ENCODE peak calls at places on chromosomes 11 and 22, in four cellular contexts. Q is OCI-LY7, N is PC-3, Y is GM23248. S is an unnamed sample.

GRCh38 chr22:37357471-37357870 is 69.8 kb downstream of the ELFN2 start:
- DNase-seq in Q (no peak), Y (peak), N (no peak), S (no peak)

GRCh38 chr22:31286360-31287255 is 5.7 kb downstream of the PIK3IP1 start:
- DNase-seq in Y (no peak), N (no peak), Q (peak), S (no peak)

GRCh38 chr11:113334183-113334582 is 19.8 kb downstream of the TTC12 start:
- DNase-seq in N (no peak), Q (no peak), Y (no peak), S (no peak)

GRCh38 chr11:117071344-117071787 is 26.9 kb downstream of the SIK3 start:
- DNase-seq in Q (no peak), Y (no peak), N (peak), S (peak)

GRCh38 chr11:47305734-47306483 is 36.0 kb downstream of the MADD start:
- DNase-seq in Y (no peak), N (no peak), Q (no peak), S (no peak)

GRCh38 chr11:1391165-1392010 is 1.7 kb downstream of the BRSK2 start:
- DNase-seq in Q (no peak), N (no peak), Y (no peak), S (no peak)

GRCh38 chr11:60855726-60856633 is at the start of gene PTGDR2:
- DNase-seq in Q (no peak), N (no peak), Y (no peak), S (no peak)

GRCh38 chr11:111676878-111677585 is 74.8 kb downstream of the SIK2 start:
- DNase-seq in Y (peak), Q (no peak), N (peak), S (no peak)

GRCh38 chr11:15128621-15129020 is 13.9 kb downstream of the INSC start:
- DNase-seq in Q (no peak), N (no peak), Y (no peak), S (no peak)

GRCh38 chr11:396948-397548 is 3.0 kb downstream of the PKP3 start:
- DNase-seq in Y (peak), N (no peak), Q (no peak), S (no peak)

DNA sequence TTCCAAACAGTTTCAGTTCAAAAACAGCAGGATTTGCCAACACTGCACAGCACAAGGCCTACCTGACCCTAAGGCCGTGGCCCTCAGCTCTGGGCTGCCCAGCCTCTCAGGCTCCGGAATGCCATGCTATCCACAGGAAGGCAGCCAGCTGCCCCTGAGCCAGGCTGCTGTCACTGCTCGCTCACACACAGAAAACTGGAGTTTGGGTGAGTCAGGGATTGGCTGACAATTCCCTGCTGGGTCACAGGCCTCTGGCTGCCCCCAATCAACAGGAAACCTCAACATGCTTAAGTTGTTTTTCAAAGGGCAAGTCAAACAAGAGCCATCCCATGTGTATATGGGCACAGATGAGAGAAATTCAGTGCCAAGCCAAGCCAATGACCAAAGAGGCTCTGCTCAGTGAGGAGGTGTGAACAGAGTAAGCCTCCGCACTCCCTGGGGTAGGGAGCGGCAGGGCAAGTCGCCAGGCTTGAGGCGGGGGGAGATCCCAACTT is 50.2 kb downstream of the RPL27A start:
- DNase-seq in Q (no peak), N (peak), Y (peak), S (no peak)
- H2AFZ ChIP-seq in Q (peak), N (peak), Y (no peak), S (no peak)

DNA sequence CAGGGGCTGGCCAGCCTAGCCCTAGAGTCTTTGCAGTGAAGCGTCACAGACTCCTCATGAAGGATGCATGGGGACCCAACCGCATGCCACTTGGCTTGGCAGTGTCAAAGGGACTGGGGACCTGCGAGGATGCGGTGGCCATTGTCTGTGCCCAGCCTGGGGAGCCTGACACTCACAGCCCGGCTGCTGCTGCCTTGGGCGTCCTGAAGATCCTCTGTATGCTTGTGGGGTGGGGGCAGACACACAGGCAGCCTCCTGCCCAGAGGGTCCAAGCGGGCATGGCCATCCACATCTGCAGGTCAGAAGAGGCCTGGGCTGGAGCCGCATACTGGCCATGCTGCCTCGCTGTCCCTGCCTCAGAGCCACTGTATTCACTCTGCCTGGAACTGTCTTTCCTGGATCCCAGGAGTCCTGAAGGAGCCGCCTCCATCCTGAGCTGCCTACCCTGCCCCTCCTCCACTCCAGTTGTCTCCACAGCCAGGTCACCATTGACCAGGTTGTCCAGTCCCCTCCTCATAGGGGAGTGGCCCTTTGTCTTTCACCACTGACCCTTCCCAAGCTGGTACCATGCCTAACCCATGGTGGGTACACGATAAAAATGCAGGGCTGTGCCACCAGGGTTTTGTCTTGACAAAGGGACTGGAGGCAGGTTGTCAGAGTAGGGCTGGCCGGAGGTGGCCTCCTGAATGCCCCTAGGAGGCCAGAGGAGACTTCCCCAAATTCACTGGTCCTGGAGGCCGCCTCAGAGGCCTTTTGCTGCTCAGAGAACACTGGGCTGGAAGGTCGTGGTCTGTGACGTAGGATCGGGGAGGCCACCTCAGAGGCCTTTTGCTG is 107.0 kb downstream of the KCNQ1OT1 start:
- DNase-seq in Y (no peak), N (no peak), Q (no peak), S (no peak)
- TF ChIP-seq EZH2phosphoT487 in Y (no peak), N (no peak), Q (no peak), S (no peak)

GRCh38 chr22:20655623-20656022 is 118.3 kb upstream of the SERPIND1 start:
- DNase-seq in N (no peak), Y (no peak), Q (no peak), S (no peak)
- H2AFZ ChIP-seq in N (no peak), Y (no peak), Q (no peak), S (no peak)

GRCh38 chr11:63998558-63999348 is 12.5 kb downstream of the OTUB1 start:
- DNase-seq in N (peak), Q (no peak), Y (no peak), S (no peak)

GRCh38 chr11:64000740-64001514 is 14.7 kb downstream of the OTUB1 start:
- DNase-seq in N (no peak), Y (peak), Q (no peak), S (no peak)

GRCh38 chr11:63999349-64000025 is 13.2 kb downstream of the OTUB1 start:
- DNase-seq in Y (peak), Q (no peak), N (peak), S (peak)

GRCh38 chr11:64001552-64002427 is 15.6 kb downstream of the OTUB1 start:
- DNase-seq in N (no peak), Y (peak), Q (no peak), S (peak)

GRCh38 chr11:64000026-64000739 is 13.9 kb downstream of the OTUB1 start:
- DNase-seq in Y (peak), N (peak), Q (peak), S (peak)
- TF ChIP-seq EZH2phosphoT487 in Y (no peak), N (no peak), Q (no peak), S (no peak)

GRCh38 chr11:72606362-72607100 is 67.7 kb downstream of the PDE2A start:
- DNase-seq in N (no peak), Y (peak), Q (no peak), S (no peak)
- H2AFZ ChIP-seq in N (no peak), Y (no peak), Q (no peak), S (no peak)

GRCh38 chr11:2924381-2924780 is 4.8 kb downstream of the PHLDA2 start:
- DNase-seq in Y (no peak), N (peak), Q (no peak), S (no peak)
- TF ChIP-seq EZH2phosphoT487 in Y (no peak), N (no peak), Q (no peak), S (no peak)

GRCh38 chr22:41833369-41834004 is 582 bp downstream of the SREBF2 start:
- DNase-seq in Q (peak), N (peak), Y (peak), S (peak)

GRCh38 chr22:41832553-41833368 is at the start of gene SREBF2:
- DNase-seq in Y (peak), Q (peak), N (peak), S (peak)

GRCh38 chr22:41830174-41830573 is 2.7 kb upstream of the SREBF2 start:
- DNase-seq in N (no peak), Q (peak), Y (peak), S (no peak)

GRCh38 chr22:41831383-41831782 is 1.5 kb upstream of the SREBF2 start:
- DNase-seq in Y (peak), Q (peak), N (no peak), S (no peak)

DNA sequence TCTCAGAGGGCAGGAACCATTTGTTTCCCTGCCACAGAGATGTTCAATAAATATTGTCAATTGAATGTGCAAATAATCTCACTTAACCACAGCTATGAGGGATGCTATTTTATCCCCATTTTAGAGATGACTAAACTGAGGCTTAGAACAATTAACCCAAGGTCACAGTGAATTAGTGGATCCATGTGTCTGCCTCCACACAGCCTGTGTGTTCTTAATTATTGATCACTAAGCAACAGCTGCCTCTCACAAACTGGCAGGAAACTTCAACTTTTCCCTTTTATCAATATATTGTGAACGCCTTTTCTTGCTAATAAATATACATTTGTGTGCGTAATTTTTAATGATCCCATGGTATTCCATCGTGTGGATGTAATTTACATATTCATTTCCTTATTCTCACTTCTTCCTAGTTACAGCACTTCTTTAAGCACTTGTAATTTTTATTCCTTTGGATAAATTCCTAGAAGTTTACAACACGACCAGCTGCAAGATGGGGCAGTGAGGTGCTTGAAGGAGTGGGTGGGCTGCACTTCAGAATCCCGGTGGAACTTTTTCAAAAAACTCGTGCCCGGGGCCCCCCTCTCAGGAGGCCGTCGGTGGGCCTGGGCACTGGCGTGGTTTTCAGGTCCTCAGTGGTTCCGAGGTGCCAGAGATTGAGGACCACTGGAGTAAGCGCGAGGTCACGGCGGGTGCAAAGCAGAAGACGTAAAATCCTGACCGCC is 915 bp upstream of the SREBF2 start:
- DNase-seq in Q (no peak), Y (peak), N (no peak), S (no peak)
- H2AFZ ChIP-seq in Q (peak), Y (peak), N (peak), S (no peak)

GRCh38 chr11:72237112-72237931 is 6.7 kb downstream of the PHOX2A start:
- DNase-seq in N (no peak), Y (no peak), Q (no peak), S (peak)
- TF ChIP-seq EZH2phosphoT487 in N (no peak), Y (no peak), Q (no peak), S (no peak)